ENCODE peak calls at places on chromosome 6, in six cellular contexts. One of them, this sample, is unnamed.
A peak's percentile ranks its signal among the peaks of the same experiment; 100 is the strongest.

GRCh38 chr6:3616565-3617176 is 134.8 kb downstream of the PXDC1 start:
- DNase-seq in A549: no peak
- DNase-seq in endothelial cell of umbilical vein: no peak
- DNase-seq in K562: no peak
- DNase-seq in HepG2: no peak
- DNase-seq in GM12878: no peak
- DNase-seq in this sample: no peak

GRCh38 chr6:77025824-77026223 is 437.5 kb downstream of the HTR1B start:
- DNase-seq in A549: no peak
- DNase-seq in endothelial cell of umbilical vein: no peak
- DNase-seq in K562: no peak
- DNase-seq in HepG2: no peak
- DNase-seq in GM12878: no peak
- DNase-seq in this sample: no peak

GRCh38 chr6:41689171-41690008 is 46.0 kb downstream of the TFEB start:
- DNase-seq in A549: no peak
- DNase-seq in endothelial cell of umbilical vein: no peak
- DNase-seq in K562: no peak
- DNase-seq in HepG2: no peak
- DNase-seq in GM12878: no peak
- DNase-seq in this sample: peak; percentile 29

GRCh38 chr6:81938991-81939773 is 186.7 kb upstream of the TENT5A start:
- DNase-seq in A549: no peak
- DNase-seq in endothelial cell of umbilical vein: peak; percentile 15
- DNase-seq in K562: peak; percentile 12
- DNase-seq in HepG2: no peak
- DNase-seq in GM12878: no peak
- DNase-seq in this sample: no peak

GRCh38 chr6:157273756-157274088 is 49.6 kb downstream of the TMEM242 start:
- DNase-seq in A549: peak; percentile 34
- DNase-seq in endothelial cell of umbilical vein: no peak
- DNase-seq in K562: peak; percentile 77
- DNase-seq in HepG2: peak; percentile 41
- DNase-seq in GM12878: no peak
- DNase-seq in this sample: peak; percentile 73

GRCh38 chr6:10451828-10452509 is 37.1 kb upstream of the TFAP2A start:
- DNase-seq in A549: peak; percentile 98
- DNase-seq in endothelial cell of umbilical vein: no peak
- DNase-seq in K562: no peak
- DNase-seq in HepG2: no peak
- DNase-seq in GM12878: no peak
- DNase-seq in this sample: peak; percentile 28

GRCh38 chr6:135866445-135867143 is 15.1 kb downstream of the PDE7B start:
- DNase-seq in A549: no peak
- DNase-seq in endothelial cell of umbilical vein: no peak
- DNase-seq in K562: no peak
- DNase-seq in HepG2: no peak
- DNase-seq in GM12878: no peak
- DNase-seq in this sample: no peak

GRCh38 chr6:45072014-45072413 is 256.1 kb upstream of the RUNX2 start:
- DNase-seq in A549: no peak
- DNase-seq in endothelial cell of umbilical vein: no peak
- DNase-seq in K562: no peak
- DNase-seq in HepG2: no peak
- DNase-seq in GM12878: no peak
- DNase-seq in this sample: peak; percentile 72

GRCh38 chr6:129920103-129920798 is 59.1 kb upstream of the TMEM244 start:
- DNase-seq in A549: peak; percentile 83
- DNase-seq in endothelial cell of umbilical vein: no peak
- DNase-seq in K562: peak; percentile 58
- DNase-seq in HepG2: no peak
- DNase-seq in GM12878: no peak
- DNase-seq in this sample: no peak

GRCh38 chr6:20403080-20403765 is 1.5 kb downstream of the E2F3 start:
- DNase-seq in A549: peak; percentile 91
- DNase-seq in endothelial cell of umbilical vein: peak; percentile 88
- DNase-seq in K562: peak; percentile 97
- DNase-seq in HepG2: peak; percentile 91
- DNase-seq in GM12878: peak; percentile 67
- DNase-seq in this sample: peak; percentile 98

GRCh38 chr6:20403766-20404640 is 2.3 kb downstream of the E2F3 start:
- DNase-seq in A549: peak; percentile 63
- DNase-seq in endothelial cell of umbilical vein: peak; percentile 89
- DNase-seq in K562: peak; percentile 93
- DNase-seq in HepG2: peak; percentile 52
- DNase-seq in GM12878: no peak
- DNase-seq in this sample: peak; percentile 86

GRCh38 chr6:20401403-20402180 is at the start of gene E2F3:
- DNase-seq in A549: peak; percentile 99
- DNase-seq in endothelial cell of umbilical vein: peak; percentile 100
- DNase-seq in K562: peak; percentile 100
- DNase-seq in HepG2: peak; percentile 100
- DNase-seq in GM12878: peak; percentile 98
- DNase-seq in this sample: peak; percentile 100

GRCh38 chr6:20402181-20403079 is 751 bp downstream of the E2F3 start:
- DNase-seq in A549: peak; percentile 70
- DNase-seq in endothelial cell of umbilical vein: peak; percentile 42
- DNase-seq in K562: peak; percentile 88
- DNase-seq in HepG2: peak; percentile 67
- DNase-seq in GM12878: no peak
- DNase-seq in this sample: peak; percentile 90

GRCh38 chr6:20404641-20405032 is 3.0 kb downstream of the E2F3 start:
- DNase-seq in A549: peak; percentile 78
- DNase-seq in endothelial cell of umbilical vein: peak; percentile 84
- DNase-seq in K562: peak; percentile 91
- DNase-seq in HepG2: peak; percentile 85
- DNase-seq in GM12878: peak; percentile 56
- DNase-seq in this sample: peak; percentile 87
- TF ChIP-seq CTCF in A549: peak; percentile 31
- TF ChIP-seq CTCF in endothelial cell of umbilical vein: peak; percentile 59
- TF ChIP-seq CTCF in K562: peak; percentile 82
- TF ChIP-seq CTCF in HepG2: peak; percentile 74
- TF ChIP-seq CTCF in GM12878: peak; percentile 68
- TF ChIP-seq CTCF in this sample: peak; percentile 65

GRCh38 chr6:35777356-35778102 is 1.1 kb downstream of the CLPSL2 start:
- DNase-seq in A549: no peak
- DNase-seq in endothelial cell of umbilical vein: no peak
- DNase-seq in K562: no peak
- DNase-seq in HepG2: no peak
- DNase-seq in GM12878: no peak
- DNase-seq in this sample: no peak
- TF ChIP-seq MYC in A549: no peak
- TF ChIP-seq MYC in endothelial cell of umbilical vein: no peak
- TF ChIP-seq MYC in K562: no peak
- TF ChIP-seq MYC in HepG2: no peak
- TF ChIP-seq MYC in GM12878: no peak
- TF ChIP-seq MYC in this sample: no peak

DNA sequence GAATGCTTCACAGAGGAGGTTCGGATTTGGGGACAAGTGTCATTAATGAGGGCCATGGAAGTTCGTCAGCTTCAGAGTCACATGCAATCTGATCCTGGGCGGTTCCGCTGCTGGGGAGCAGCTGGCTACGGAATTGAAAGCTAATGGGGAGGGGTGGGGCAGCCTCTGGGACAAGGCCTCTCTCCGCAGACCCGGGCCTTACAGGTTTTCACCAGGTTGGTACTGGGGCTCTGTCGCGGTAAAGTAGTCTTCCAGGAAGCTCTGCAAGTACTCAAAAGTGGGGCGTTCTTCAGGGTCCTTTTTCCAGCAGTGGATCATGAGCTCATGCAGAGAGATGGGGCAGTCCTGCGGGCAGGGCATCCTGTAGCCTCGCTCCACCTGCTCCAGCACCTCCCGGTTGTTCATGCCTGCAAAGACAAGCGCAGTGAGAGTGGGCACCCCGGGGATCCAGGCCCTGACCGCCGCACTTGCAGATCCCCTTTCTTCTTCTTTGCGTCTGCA is 55.9 kb upstream of the TRAF3IP2 start:
- DNase-seq in A549: no peak
- DNase-seq in endothelial cell of umbilical vein: no peak
- DNase-seq in K562: peak; percentile 29
- DNase-seq in HepG2: no peak
- DNase-seq in GM12878: no peak
- DNase-seq in this sample: no peak
- H3K4me3 ChIP-seq in A549: no peak overlapping the region
- H3K4me3 ChIP-seq in endothelial cell of umbilical vein: no peak overlapping the region
- H3K4me3 ChIP-seq in K562: no peak overlapping the region
- H3K4me3 ChIP-seq in HepG2: no peak overlapping the region
- H3K4me3 ChIP-seq in GM12878: no peak overlapping the region
- H3K4me3 ChIP-seq in this sample: no peak overlapping the region

GRCh38 chr6:140923048-140923447 is 1209.7 kb upstream of the GJE1 start:
- DNase-seq in A549: no peak
- DNase-seq in endothelial cell of umbilical vein: no peak
- DNase-seq in K562: peak; percentile 7
- DNase-seq in HepG2: no peak
- DNase-seq in GM12878: no peak
- DNase-seq in this sample: no peak

DNA sequence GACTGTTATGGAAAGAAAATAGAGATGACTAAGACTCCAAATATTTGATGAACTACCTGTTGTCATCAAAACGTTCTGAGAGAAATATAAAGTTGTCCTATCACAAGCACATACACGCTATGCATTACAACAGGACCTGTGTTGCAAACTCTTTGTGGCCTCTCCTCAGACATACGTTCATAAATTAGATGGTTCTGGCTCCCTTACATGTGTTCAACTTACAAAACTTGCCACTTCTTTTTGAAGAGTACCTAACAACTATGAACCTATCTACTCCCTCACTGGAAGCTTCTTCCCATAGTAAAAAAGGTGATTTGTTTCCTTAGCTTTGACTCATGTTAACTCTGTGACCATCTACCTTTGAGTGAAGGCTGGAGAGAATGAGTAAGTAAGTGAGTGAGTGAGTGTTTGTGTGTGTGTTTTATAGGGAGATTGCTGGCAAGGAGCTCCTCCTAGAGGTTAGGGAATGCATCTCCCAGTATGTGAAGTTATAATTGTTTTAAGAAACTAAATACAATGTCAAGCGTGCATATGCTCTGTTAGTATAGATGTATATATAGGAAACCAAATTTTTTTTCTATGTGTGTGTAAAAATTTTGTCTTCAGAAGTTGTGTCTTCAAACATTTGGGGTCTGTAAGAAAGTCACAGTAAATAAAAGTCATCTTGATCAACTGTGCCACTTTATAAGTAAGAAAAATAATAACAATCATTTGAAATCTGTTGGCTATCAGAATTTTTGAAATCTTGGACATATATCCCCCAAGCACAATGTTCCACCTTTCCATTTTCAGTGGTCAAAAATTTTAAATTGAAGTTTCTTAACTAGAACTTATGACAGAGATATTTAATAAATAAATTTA is 1211.1 kb upstream of the GJE1 start:
- DNase-seq in A549: peak; percentile 59
- DNase-seq in endothelial cell of umbilical vein: peak; percentile 89
- DNase-seq in K562: peak; percentile 33
- DNase-seq in HepG2: peak; percentile 61
- DNase-seq in GM12878: no peak
- DNase-seq in this sample: peak; percentile 75
- TF ChIP-seq CTCF in A549: peak; percentile 56
- TF ChIP-seq CTCF in endothelial cell of umbilical vein: peak; percentile 69
- TF ChIP-seq CTCF in K562: peak; percentile 56
- TF ChIP-seq CTCF in HepG2: peak; percentile 80
- TF ChIP-seq CTCF in GM12878: peak; percentile 60
- TF ChIP-seq CTCF in this sample: peak; percentile 71

This sample was measured in NB4.